ENCODE peak calls at places on chromosome 22, in ten cellular contexts. One of them, this sample, is unnamed.

GRCh38 chr22:40400173-40400572 is 29.8 kb downstream of the SGSM3 start:
- DNase-seq in EL: no peak
- DNase-seq in A549: no peak
- DNase-seq in CD4-positive, alpha-beta memory T cell: peak
- DNase-seq in activated CD4-positive, alpha-beta T cell treated with anti-CD3 and anti-CD28 coated beads for 24 hours: no peak
- DNase-seq in AML-193: peak
- DNase-seq in posterior vena cava: no peak
- DNase-seq in fibroblast of the conjunctiva: no peak
- DNase-seq in dermis microvascular lymphatic vessel endothelial cell: no peak
- DNase-seq in astrocyte of the cerebellum: no peak
- DNase-seq in this sample: peak

GRCh38 chr22:37324340-37325023 is 42.2 kb downstream of the CYTH4 start:
- DNase-seq in EL: no peak
- DNase-seq in A549: no peak
- DNase-seq in CD4-positive, alpha-beta memory T cell: no peak
- DNase-seq in activated CD4-positive, alpha-beta T cell treated with anti-CD3 and anti-CD28 coated beads for 24 hours: no peak
- DNase-seq in AML-193: no peak
- DNase-seq in posterior vena cava: no peak
- DNase-seq in fibroblast of the conjunctiva: no peak
- DNase-seq in dermis microvascular lymphatic vessel endothelial cell: no peak
- DNase-seq in astrocyte of the cerebellum: no peak
- DNase-seq in this sample: no peak

GRCh38 chr22:23801886-23802377 is 15.2 kb downstream of the SMARCB1 start:
- DNase-seq in EL: no peak
- DNase-seq in A549: no peak
- DNase-seq in CD4-positive, alpha-beta memory T cell: no peak
- DNase-seq in activated CD4-positive, alpha-beta T cell treated with anti-CD3 and anti-CD28 coated beads for 24 hours: no peak
- DNase-seq in AML-193: no peak
- DNase-seq in posterior vena cava: no peak
- DNase-seq in fibroblast of the conjunctiva: no peak
- DNase-seq in dermis microvascular lymphatic vessel endothelial cell: no peak
- DNase-seq in astrocyte of the cerebellum: no peak
- DNase-seq in this sample: no peak

GRCh38 chr22:23077627-23078461 is 7.5 kb downstream of the GNAZ start:
- DNase-seq in EL: no peak
- DNase-seq in A549: no peak
- DNase-seq in CD4-positive, alpha-beta memory T cell: no peak
- DNase-seq in activated CD4-positive, alpha-beta T cell treated with anti-CD3 and anti-CD28 coated beads for 24 hours: no peak
- DNase-seq in AML-193: no peak
- DNase-seq in posterior vena cava: no peak
- DNase-seq in fibroblast of the conjunctiva: no peak
- DNase-seq in dermis microvascular lymphatic vessel endothelial cell: no peak
- DNase-seq in astrocyte of the cerebellum: no peak
- DNase-seq in this sample: no peak

GRCh38 chr22:43000441-43001175 is 14.3 kb downstream of the PACSIN2 start:
- DNase-seq in EL: peak
- DNase-seq in A549: no peak
- DNase-seq in CD4-positive, alpha-beta memory T cell: no peak
- DNase-seq in activated CD4-positive, alpha-beta T cell treated with anti-CD3 and anti-CD28 coated beads for 24 hours: peak
- DNase-seq in AML-193: no peak
- DNase-seq in posterior vena cava: peak
- DNase-seq in fibroblast of the conjunctiva: no peak
- DNase-seq in dermis microvascular lymphatic vessel endothelial cell: no peak
- DNase-seq in astrocyte of the cerebellum: no peak
- DNase-seq in this sample: no peak

GRCh38 chr22:39236321-39237275 is 8.2 kb downstream of the PDGFB start:
- DNase-seq in EL: no peak
- DNase-seq in A549: no peak
- DNase-seq in CD4-positive, alpha-beta memory T cell: peak
- DNase-seq in activated CD4-positive, alpha-beta T cell treated with anti-CD3 and anti-CD28 coated beads for 24 hours: peak
- DNase-seq in AML-193: peak
- DNase-seq in posterior vena cava: no peak
- DNase-seq in fibroblast of the conjunctiva: no peak
- DNase-seq in dermis microvascular lymphatic vessel endothelial cell: peak
- DNase-seq in astrocyte of the cerebellum: no peak
- DNase-seq in this sample: peak

GRCh38 chr22:20243545-20244249 is 24.4 kb downstream of the RTN4R start:
- DNase-seq in EL: peak
- DNase-seq in A549: peak
- DNase-seq in CD4-positive, alpha-beta memory T cell: peak
- DNase-seq in activated CD4-positive, alpha-beta T cell treated with anti-CD3 and anti-CD28 coated beads for 24 hours: peak
- DNase-seq in AML-193: peak
- DNase-seq in posterior vena cava: no peak
- DNase-seq in fibroblast of the conjunctiva: peak
- DNase-seq in dermis microvascular lymphatic vessel endothelial cell: peak
- DNase-seq in astrocyte of the cerebellum: peak
- DNase-seq in this sample: no peak

GRCh38 chr22:28053871-28054621 is 135.0 kb upstream of the PITPNB start:
- DNase-seq in EL: peak
- DNase-seq in A549: no peak
- DNase-seq in CD4-positive, alpha-beta memory T cell: no peak
- DNase-seq in activated CD4-positive, alpha-beta T cell treated with anti-CD3 and anti-CD28 coated beads for 24 hours: no peak
- DNase-seq in AML-193: no peak
- DNase-seq in posterior vena cava: no peak
- DNase-seq in fibroblast of the conjunctiva: no peak
- DNase-seq in dermis microvascular lymphatic vessel endothelial cell: no peak
- DNase-seq in astrocyte of the cerebellum: no peak
- DNase-seq in this sample: no peak

GRCh38 chr22:24768537-24769374 is 5.8 kb downstream of the PIWIL3 start:
- DNase-seq in EL: peak
- DNase-seq in A549: peak
- DNase-seq in CD4-positive, alpha-beta memory T cell: no peak
- DNase-seq in activated CD4-positive, alpha-beta T cell treated with anti-CD3 and anti-CD28 coated beads for 24 hours: peak
- DNase-seq in AML-193: peak
- DNase-seq in posterior vena cava: no peak
- DNase-seq in fibroblast of the conjunctiva: peak
- DNase-seq in dermis microvascular lymphatic vessel endothelial cell: peak
- DNase-seq in astrocyte of the cerebellum: peak
- DNase-seq in this sample: peak

GRCh38 chr22:35477911-35478582 is 62.6 kb upstream of the RASD2 start:
- DNase-seq in EL: peak
- DNase-seq in A549: peak
- DNase-seq in CD4-positive, alpha-beta memory T cell: no peak
- DNase-seq in activated CD4-positive, alpha-beta T cell treated with anti-CD3 and anti-CD28 coated beads for 24 hours: no peak
- DNase-seq in AML-193: peak
- DNase-seq in posterior vena cava: peak
- DNase-seq in fibroblast of the conjunctiva: no peak
- DNase-seq in dermis microvascular lymphatic vessel endothelial cell: peak
- DNase-seq in astrocyte of the cerebellum: peak
- DNase-seq in this sample: no peak

This sample was measured in immature natural killer cell.